ENCODE peak calls at places on chromosomes 6 and 20, in four cellular contexts. C is SK-N-SH, F is transverse colon, Y is suprapubic skin. V is an unnamed sample. For H3K4me1, the result is how much of the 10 kb centered on the place peaks cover.

GRCh38 chr6:33433001-33433559 is 13.2 kb downstream of the SYNGAP1 start:
- DNase-seq in C (peak), F (no peak), Y (no peak), V (peak)

GRCh38 chr6:13384966-13385365 is 56.6 kb upstream of the TBC1D7 start:
- DNase-seq in C (peak), F (no peak), Y (peak), V (no peak)

GRCh38 chr20:48826064-48826463 is 1.7 kb downstream of the PREX1 start:
- DNase-seq in C (no peak), F (no peak), Y (no peak), V (peak)

GRCh38 chr20:15895126-15895525 is 678.1 kb downstream of the KIF16B start:
- DNase-seq in C (no peak), F (no peak), Y (no peak), V (no peak)

GRCh38 chr6:88866856-88867255 is 96.6 kb downstream of the RNGTT start:
- DNase-seq in C (no peak), F (no peak), Y (no peak), V (no peak)

GRCh38 chr6:150228067-150228733 is 85.4 kb downstream of the PPP1R14C start:
- DNase-seq in C (no peak), F (no peak), Y (no peak), V (no peak)

GRCh38 chr20:23141016-23141415 is 54.9 kb upstream of the CD93 start:
- DNase-seq in C (no peak), F (no peak), Y (peak), V (no peak)

GRCh38 chr6:158803733-158804143 is 15.4 kb downstream of the EZR start:
- DNase-seq in C (no peak), F (no peak), Y (no peak), V (peak)

GRCh38 chr6:132369526-132369925 is 31.7 kb downstream of the MOXD1 start:
- DNase-seq in C (no peak), F (no peak), Y (no peak), V (no peak)

GRCh38 chr20:18904192-18904591 is 90.6 kb downstream of the SCP2D1 start:
- DNase-seq in C (no peak), F (no peak), Y (no peak), V (peak)

GRCh38 chr6:15620616-15621015 is 42.2 kb downstream of the DTNBP1 start:
- DNase-seq in C (peak), F (no peak), Y (no peak), V (peak)

GRCh38 chr6:154386848-154387717 is 30.5 kb upstream of the IPCEF1 start:
- DNase-seq in C (no peak), F (no peak), Y (no peak), V (no peak)

GRCh38 chr20:25047766-25048165 is 10.2 kb downstream of the ACSS1 start:
- DNase-seq in C (no peak), F (peak), Y (no peak), V (no peak)

GRCh38 chr6:41181566-41181965 is 18.6 kb upstream of the TREM2 start:
- DNase-seq in C (no peak), F (no peak), Y (no peak), V (no peak)

GRCh38 chr6:137043710-137044365 is 927 bp downstream of the IL20RA start:
- DNase-seq in C (no peak), F (peak), Y (no peak), V (peak)

GRCh38 chr20:46757754-46758678 is 48.6 kb downstream of the SLC2A10 start:
- DNase-seq in C (peak), F (peak), Y (no peak), V (peak)

GRCh38 chr20:38477747-38478146 is 5.1 kb downstream of the RALGAPB start:
- DNase-seq in C (no peak), F (no peak), Y (no peak), V (no peak)

GRCh38 chr6:147156218-147156617 is 48.0 kb upstream of the STXBP5 start:
- DNase-seq in C (no peak), F (no peak), Y (no peak), V (no peak)

GRCh38 chr6:100458841-100459154 is 5.9 kb downstream of the SIM1 start:
- DNase-seq in C (no peak), F (no peak), Y (no peak), V (no peak)

GRCh38 chr6:122653094-122653493 is 42.9 kb downstream of the PKIB start:
- DNase-seq in C (no peak), F (no peak), Y (no peak), V (peak)

GRCh38 chr6:105213272-105213671 is 33.5 kb upstream of the POPDC3 start:
- DNase-seq in C (no peak), F (no peak), Y (no peak), V (no peak)

GRCh38 chr6:148451690-148452089 is 109.1 kb downstream of the SASH1 start:
- DNase-seq in C (no peak), F (peak), Y (no peak), V (no peak)

GRCh38 chr6:33672808-33673207 is 38.7 kb downstream of the UQCC2 start:
- DNase-seq in C (peak), F (no peak), Y (peak), V (peak)

GRCh38 chr6:135532559-135532958 is 35.0 kb upstream of the AHI1 start:
- DNase-seq in C (no peak), F (no peak), Y (no peak), V (no peak)

GRCh38 chr20:20019123-20019522 is 2.0 kb downstream of the NAA20 start:
- DNase-seq in C (no peak), F (no peak), Y (no peak), V (no peak)

GRCh38 chr20:9228774-9229450 is 160.0 kb downstream of the PLCB4 start:
- DNase-seq in C (no peak), F (no peak), Y (no peak), V (no peak)

GRCh38 chr6:81696505-81696904 is 56.0 kb downstream of the TENT5A start:
- DNase-seq in C (no peak), F (no peak), Y (no peak), V (peak)

GRCh38 chr20:55216525-55217242 is 741.3 kb downstream of the DOK5 start:
- DNase-seq in C (peak), F (no peak), Y (no peak), V (no peak)

GRCh38 chr6:55963301-55963700 is 87.9 kb upstream of the BMP5 start:
- DNase-seq in C (no peak), F (no peak), Y (no peak), V (peak)

GRCh38 chr20:63534831-63535651 is 2.1 kb downstream of the PTK6 start:
- DNase-seq in C (no peak), F (peak), Y (no peak), V (no peak)

GRCh38 chr20:14245368-14245970 is 91.9 kb downstream of the FLRT3 start:
- DNase-seq in C (no peak), F (no peak), Y (no peak), V (no peak)

GRCh38 chr6:170147832-170148708 is 142.8 kb downstream of the DLL1 start:
- DNase-seq in C (no peak), F (peak), Y (peak), V (peak)

GRCh38 chr6:143542915-143543314 is 31.4 kb upstream of the FUCA2 start:
- DNase-seq in C (no peak), F (no peak), Y (no peak), V (no peak)

GRCh38 chr20:46568570-46569129 is 18.2 kb upstream of the OCSTAMP start:
- DNase-seq in C (peak), F (peak), Y (peak), V (no peak)

GRCh38 chr20:3752386-3752759 is 15.2 kb downstream of the ADISSP start:
- DNase-seq in C (no peak), F (no peak), Y (no peak), V (no peak)

GRCh38 chr20:3753098-3753497 is 14.5 kb downstream of the ADISSP start:
- DNase-seq in C (peak), F (peak), Y (no peak), V (peak)

GRCh38 chr20:3749689-3750639 is 17.5 kb downstream of the HSPA12B start:
- DNase-seq in C (peak), F (no peak), Y (no peak), V (peak)

GRCh38 chr20:3751664-3752385 is 15.7 kb downstream of the ADISSP start:
- DNase-seq in C (peak), F (peak), Y (no peak), V (peak)

GRCh38 chr20:3751284-3751663 is 16.3 kb downstream of the ADISSP start:
- DNase-seq in C (no peak), F (no peak), Y (no peak), V (peak)
- TF ChIP-seq POLR2AphosphoS5 in C (no peak), F (no peak), Y (no peak), V (no peak)

DNA sequence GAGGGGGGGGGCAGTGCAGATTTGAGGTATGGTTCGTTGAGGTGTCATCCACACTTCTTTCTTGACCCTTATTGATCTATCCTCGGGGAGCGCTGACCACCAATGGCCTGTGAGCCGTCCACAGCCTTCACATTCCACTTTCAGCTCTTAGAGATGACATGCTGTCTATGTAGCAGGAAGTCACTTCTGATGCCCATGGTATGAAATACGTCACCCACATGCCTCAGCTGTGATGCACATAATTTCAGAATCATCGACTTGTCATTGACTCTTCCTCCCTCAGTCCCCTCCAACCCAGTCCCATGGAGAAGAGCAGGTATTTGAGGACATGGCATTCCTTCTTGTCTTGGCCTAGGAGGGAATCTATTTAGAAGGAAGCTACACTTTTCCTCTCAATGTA is 4.7 kb upstream of the ADGRF5 start:
- DNase-seq in C (no peak), F (no peak), Y (no peak), V (no peak)
- H3K4me1 ChIP-seq in C (under half), F (under half), Y (under half), V (under half)

GRCh38 chr6:32254761-32255211 is 30.9 kb upstream of the NOTCH4 start:
- DNase-seq in C (no peak), F (no peak), Y (no peak), V (peak)
- TF ChIP-seq POLR2AphosphoS5 in C (no peak), F (no peak), Y (no peak), V (no peak)

GRCh38 chr20:4069741-4070140 is 54.4 kb upstream of the RNF24 start:
- DNase-seq in C (no peak), F (no peak), Y (no peak), V (no peak)
- H3K4me1 ChIP-seq in C (under half), F (under half), Y (half or more), V (under half)

GRCh38 chr20:12201289-12201991 is 283.7 kb downstream of the BTBD3 start:
- DNase-seq in C (peak), F (no peak), Y (no peak), V (no peak)
- TF ChIP-seq POLR2AphosphoS5 in C (no peak), F (no peak), Y (no peak), V (no peak)

DNA sequence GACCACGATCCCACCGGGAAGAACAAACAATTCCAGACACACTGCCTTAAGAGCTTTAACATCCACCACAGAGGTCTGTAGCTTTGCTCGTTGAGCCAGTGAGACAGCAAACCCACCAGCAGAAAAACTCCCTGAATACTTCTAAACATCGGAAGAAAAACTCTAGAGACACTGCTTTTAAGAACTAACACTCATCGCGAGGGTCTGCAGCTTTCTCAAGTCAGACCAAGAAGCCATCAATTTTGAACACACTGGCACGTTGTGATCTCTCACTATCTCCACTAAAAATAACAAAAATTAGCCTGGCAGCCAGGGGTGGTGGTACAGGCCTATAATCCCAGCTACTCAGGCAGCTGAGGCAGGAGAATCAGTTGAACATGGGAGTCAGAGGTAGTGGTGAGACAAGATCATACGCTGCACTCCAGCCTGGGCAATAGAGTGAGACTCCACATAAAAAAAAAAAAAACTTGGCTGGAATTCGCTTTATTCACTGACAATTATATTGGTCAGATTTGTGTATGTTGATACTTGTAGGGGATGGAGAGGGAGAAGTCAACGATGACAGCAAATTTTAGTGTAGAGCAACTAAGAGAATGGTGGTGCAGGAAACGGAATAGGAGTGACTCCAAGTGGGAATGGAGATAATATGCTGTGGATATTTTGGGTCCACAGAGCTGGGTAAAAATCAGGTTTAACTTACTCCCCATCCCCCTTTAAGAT is 860 bp upstream of the TMEM14C start:
- DNase-seq in C (no peak), F (no peak), Y (no peak), V (no peak)
- H3K4me1 ChIP-seq in C (under half), F (under half), Y (under half), V (under half)

GRCh38 chr6:152816055-152816454 is 65.5 kb downstream of the VIP start:
- DNase-seq in C (peak), F (no peak), Y (no peak), V (no peak)

GRCh38 chr6:152811785-152812184 is 61.2 kb downstream of the VIP start:
- DNase-seq in C (no peak), F (no peak), Y (no peak), V (no peak)

GRCh38 chr6:152815230-152815922 is 64.8 kb downstream of the VIP start:
- DNase-seq in C (peak), F (no peak), Y (no peak), V (no peak)
- TF ChIP-seq POLR2AphosphoS5 in C (peak), F (no peak), Y (no peak), V (no peak)

DNA sequence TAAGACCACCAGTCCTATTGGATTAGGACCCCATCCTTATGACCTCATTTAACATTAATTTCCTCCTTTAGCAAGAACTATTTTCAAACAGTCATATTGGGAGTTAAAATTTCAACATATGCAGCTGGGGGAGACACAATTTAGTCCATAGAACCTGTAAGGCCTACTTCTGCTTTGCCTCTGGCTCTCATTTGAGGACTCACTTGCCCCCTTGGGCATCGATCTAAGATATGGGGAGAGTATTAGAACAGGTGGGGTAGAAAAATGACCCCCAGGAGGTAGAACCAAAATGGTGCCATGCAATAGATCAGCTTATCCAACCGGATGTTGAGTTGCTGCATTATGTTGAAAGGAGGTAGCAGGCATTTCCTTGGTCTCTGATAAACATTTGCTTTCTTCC is 78.5 kb upstream of the ATXN1 start:
- DNase-seq in C (no peak), F (no peak), Y (no peak), V (no peak)
- H3K4me1 ChIP-seq in C (under half), F (under half), Y (under half), V (under half)

GRCh38 chr6:23731609-23732008 is 394.4 kb upstream of the NRSN1 start:
- DNase-seq in C (no peak), F (no peak), Y (no peak), V (no peak)

DNA sequence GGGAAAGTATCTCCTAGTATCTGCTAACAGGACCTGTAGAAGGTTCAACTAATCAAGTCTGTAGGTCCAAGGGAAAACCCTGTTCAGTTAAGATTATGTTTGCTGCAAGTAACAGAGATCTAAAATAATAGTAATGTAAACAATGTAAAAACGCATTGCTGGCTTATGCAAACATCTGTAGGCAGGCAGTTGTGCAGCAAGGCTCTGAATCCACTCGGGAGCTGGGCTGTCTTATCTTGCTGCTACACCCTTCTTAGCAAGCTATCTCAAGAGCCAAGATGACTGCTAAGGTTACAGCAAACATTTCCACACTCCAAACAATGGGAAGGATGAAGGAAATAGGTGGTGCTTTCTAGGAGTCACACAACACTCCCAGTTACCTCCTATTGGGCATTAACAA is 397.3 kb upstream of the NRSN1 start:
- DNase-seq in C (no peak), F (peak), Y (no peak), V (peak)
- TF ChIP-seq POLR2AphosphoS5 in C (no peak), F (no peak), Y (no peak), V (no peak)

GRCh38 chr6:111738156-111738555 is 132.5 kb upstream of the TRAF3IP2 start:
- DNase-seq in C (no peak), F (no peak), Y (no peak), V (no peak)
- H3K4me1 ChIP-seq in C (under half), F (under half), Y (under half), V (under half)